ENCODE peak calls at places on chromosomes 7 and 10, in ten cellular contexts. One of them, this sample, is unnamed.

GRCh38 chr10:78053201-78053868 is 19.7 kb downstream of the RPS24 start:
- DNase-seq in HepG2: no peak
- DNase-seq in tibial artery: no peak
- DNase-seq in Peyer's patch: no peak
- DNase-seq in heart left ventricle: no peak
- DNase-seq in CD8-positive, alpha-beta T cell: no peak
- DNase-seq in lung: no peak
- DNase-seq in psoas muscle: no peak
- DNase-seq in HCT116: no peak
- DNase-seq in left lung: no peak
- DNase-seq in this sample: no peak

GRCh38 chr7:119482209-119482608 is 790.8 kb upstream of the KCND2 start:
- DNase-seq in left lung: no peak
- DNase-seq in Peyer's patch: no peak
- DNase-seq in HepG2: peak; percentile 32
- DNase-seq in CD8-positive, alpha-beta T cell: no peak
- DNase-seq in psoas muscle: no peak
- DNase-seq in HCT116: peak; percentile 43
- DNase-seq in lung: no peak
- DNase-seq in tibial artery: no peak
- DNase-seq in heart left ventricle: no peak
- DNase-seq in this sample: peak; percentile 8

GRCh38 chr10:47107226-47107625 is 192.8 kb upstream of the GDF10 start:
- DNase-seq in HCT116: no peak
- DNase-seq in left lung: no peak
- DNase-seq in psoas muscle: no peak
- DNase-seq in CD8-positive, alpha-beta T cell: no peak
- DNase-seq in tibial artery: no peak
- DNase-seq in lung: peak; percentile 27
- DNase-seq in Peyer's patch: no peak
- DNase-seq in heart left ventricle: no peak
- DNase-seq in HepG2: no peak
- DNase-seq in this sample: no peak

GRCh38 chr10:29828978-29829377 is 194.2 kb upstream of the SVIL start:
- DNase-seq in CD8-positive, alpha-beta T cell: no peak
- DNase-seq in tibial artery: no peak
- DNase-seq in heart left ventricle: no peak
- DNase-seq in HCT116: no peak
- DNase-seq in left lung: no peak
- DNase-seq in Peyer's patch: no peak
- DNase-seq in lung: no peak
- DNase-seq in psoas muscle: no peak
- DNase-seq in HepG2: no peak
- DNase-seq in this sample: no peak

GRCh38 chr7:110309941-110310340 is 781.0 kb upstream of the LRRN3 start:
- DNase-seq in HCT116: no peak
- DNase-seq in Peyer's patch: no peak
- DNase-seq in lung: no peak
- DNase-seq in psoas muscle: no peak
- DNase-seq in heart left ventricle: no peak
- DNase-seq in tibial artery: no peak
- DNase-seq in HepG2: no peak
- DNase-seq in CD8-positive, alpha-beta T cell: no peak
- DNase-seq in left lung: no peak
- DNase-seq in this sample: no peak

GRCh38 chr7:92740713-92741126 is 95.7 kb downstream of the CDK6 start:
- DNase-seq in CD8-positive, alpha-beta T cell: no peak
- DNase-seq in tibial artery: no peak
- DNase-seq in psoas muscle: no peak
- DNase-seq in Peyer's patch: no peak
- DNase-seq in lung: no peak
- DNase-seq in HCT116: no peak
- DNase-seq in HepG2: no peak
- DNase-seq in heart left ventricle: no peak
- DNase-seq in left lung: no peak
- DNase-seq in this sample: peak; percentile 54

GRCh38 chr10:101214446-101215396 is 14.5 kb downstream of the LBX1 start:
- DNase-seq in HepG2: peak; percentile 50
- DNase-seq in heart left ventricle: peak; percentile 65
- DNase-seq in psoas muscle: peak; percentile 66
- DNase-seq in Peyer's patch: peak; percentile 73
- DNase-seq in tibial artery: no peak
- DNase-seq in left lung: peak; percentile 86
- DNase-seq in lung: peak; percentile 48
- DNase-seq in HCT116: peak; percentile 66
- DNase-seq in CD8-positive, alpha-beta T cell: peak; percentile 61
- DNase-seq in this sample: peak; percentile 49

GRCh38 chr7:50782376-50783208 is at the start of gene GRB10:
- DNase-seq in CD8-positive, alpha-beta T cell: no peak
- DNase-seq in heart left ventricle: peak; percentile 45
- DNase-seq in HCT116: no peak
- DNase-seq in HepG2: no peak
- DNase-seq in tibial artery: peak; percentile 72
- DNase-seq in Peyer's patch: peak; percentile 58
- DNase-seq in lung: no peak
- DNase-seq in left lung: peak; percentile 86
- DNase-seq in psoas muscle: peak; percentile 55
- DNase-seq in this sample: peak; percentile 50

GRCh38 chr10:43262902-43263466 is 3.9 kb downstream of the RASGEF1A start:
- DNase-seq in CD8-positive, alpha-beta T cell: no peak
- DNase-seq in Peyer's patch: no peak
- DNase-seq in left lung: peak; percentile 64
- DNase-seq in psoas muscle: no peak
- DNase-seq in lung: no peak
- DNase-seq in HCT116: no peak
- DNase-seq in tibial artery: no peak
- DNase-seq in heart left ventricle: no peak
- DNase-seq in HepG2: no peak
- DNase-seq in this sample: no peak

GRCh38 chr10:3395487-3395886 is 222.9 kb upstream of the PITRM1 start:
- DNase-seq in left lung: no peak
- DNase-seq in HepG2: no peak
- DNase-seq in tibial artery: no peak
- DNase-seq in psoas muscle: no peak
- DNase-seq in Peyer's patch: no peak
- DNase-seq in heart left ventricle: no peak
- DNase-seq in HCT116: no peak
- DNase-seq in CD8-positive, alpha-beta T cell: no peak
- DNase-seq in lung: no peak
- DNase-seq in this sample: no peak

GRCh38 chr10:98253499-98253898 is 14.5 kb downstream of the LOXL4 start:
- DNase-seq in Peyer's patch: no peak
- DNase-seq in left lung: no peak
- DNase-seq in CD8-positive, alpha-beta T cell: no peak
- DNase-seq in heart left ventricle: no peak
- DNase-seq in psoas muscle: no peak
- DNase-seq in tibial artery: no peak
- DNase-seq in HepG2: no peak
- DNase-seq in lung: peak; percentile 26
- DNase-seq in HCT116: no peak
- DNase-seq in this sample: peak; percentile 97

GRCh38 chr7:51350195-51350896 is 33.7 kb upstream of the COBL start:
- DNase-seq in tibial artery: no peak
- DNase-seq in psoas muscle: no peak
- DNase-seq in heart left ventricle: no peak
- DNase-seq in left lung: no peak
- DNase-seq in HCT116: peak; percentile 51
- DNase-seq in CD8-positive, alpha-beta T cell: no peak
- DNase-seq in HepG2: peak; percentile 33
- DNase-seq in Peyer's patch: no peak
- DNase-seq in lung: peak; percentile 34
- DNase-seq in this sample: no peak

GRCh38 chr10:48503293-48503911 is 101.5 kb downstream of the ARHGAP22 start:
- DNase-seq in tibial artery: peak; percentile 31
- DNase-seq in HCT116: no peak
- DNase-seq in psoas muscle: no peak
- DNase-seq in lung: no peak
- DNase-seq in HepG2: no peak
- DNase-seq in Peyer's patch: no peak
- DNase-seq in CD8-positive, alpha-beta T cell: no peak
- DNase-seq in left lung: no peak
- DNase-seq in heart left ventricle: no peak
- DNase-seq in this sample: peak; percentile 7

GRCh38 chr7:158541330-158542010 is 46.2 kb downstream of the PTPRN2 start:
- DNase-seq in HCT116: no peak
- DNase-seq in tibial artery: no peak
- DNase-seq in CD8-positive, alpha-beta T cell: no peak
- DNase-seq in left lung: no peak
- DNase-seq in Peyer's patch: no peak
- DNase-seq in HepG2: no peak
- DNase-seq in psoas muscle: no peak
- DNase-seq in lung: no peak
- DNase-seq in heart left ventricle: no peak
- DNase-seq in this sample: no peak

GRCh38 chr10:129622736-129623135 is 155.7 kb downstream of the MGMT start:
- DNase-seq in tibial artery: no peak
- DNase-seq in left lung: no peak
- DNase-seq in CD8-positive, alpha-beta T cell: no peak
- DNase-seq in lung: no peak
- DNase-seq in heart left ventricle: no peak
- DNase-seq in HCT116: no peak
- DNase-seq in psoas muscle: no peak
- DNase-seq in Peyer's patch: no peak
- DNase-seq in HepG2: no peak
- DNase-seq in this sample: no peak

GRCh38 chr10:129617768-129618167 is 150.7 kb downstream of the MGMT start:
- DNase-seq in heart left ventricle: no peak
- DNase-seq in psoas muscle: no peak
- DNase-seq in lung: no peak
- DNase-seq in HCT116: no peak
- DNase-seq in HepG2: no peak
- DNase-seq in Peyer's patch: no peak
- DNase-seq in left lung: no peak
- DNase-seq in CD8-positive, alpha-beta T cell: no peak
- DNase-seq in tibial artery: no peak
- DNase-seq in this sample: no peak

GRCh38 chr10:129624526-129624925 is 157.5 kb downstream of the MGMT start:
- DNase-seq in heart left ventricle: no peak
- DNase-seq in tibial artery: no peak
- DNase-seq in left lung: no peak
- DNase-seq in lung: no peak
- DNase-seq in HCT116: no peak
- DNase-seq in CD8-positive, alpha-beta T cell: no peak
- DNase-seq in Peyer's patch: no peak
- DNase-seq in HepG2: no peak
- DNase-seq in psoas muscle: no peak
- DNase-seq in this sample: no peak

GRCh38 chr10:129621062-129621461 is 154.0 kb downstream of the MGMT start:
- DNase-seq in psoas muscle: no peak
- DNase-seq in lung: no peak
- DNase-seq in Peyer's patch: no peak
- DNase-seq in left lung: no peak
- DNase-seq in CD8-positive, alpha-beta T cell: no peak
- DNase-seq in HepG2: no peak
- DNase-seq in HCT116: no peak
- DNase-seq in tibial artery: no peak
- DNase-seq in heart left ventricle: no peak
- DNase-seq in this sample: no peak

DNA sequence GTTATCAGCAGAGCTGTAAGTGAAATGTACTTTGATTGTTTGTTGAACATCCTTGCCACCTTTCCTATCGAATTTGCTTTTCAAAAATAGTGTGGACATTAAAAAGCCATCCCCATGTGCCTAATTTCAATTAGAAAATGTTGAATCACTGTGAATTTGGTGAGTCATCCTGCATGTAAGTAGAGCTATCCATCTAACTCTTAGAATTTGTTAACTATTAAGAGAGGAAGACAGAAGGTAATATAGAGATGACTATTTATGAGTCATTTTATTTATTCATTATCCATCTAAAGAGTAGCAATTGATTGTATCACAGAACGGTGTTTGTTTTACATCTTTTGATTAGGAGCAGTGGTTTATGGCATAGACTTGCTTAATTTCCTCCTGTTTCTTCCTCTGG is 154.7 kb downstream of the MGMT start:
- DNase-seq in CD8-positive, alpha-beta T cell: no peak
- DNase-seq in psoas muscle: no peak
- DNase-seq in lung: no peak
- DNase-seq in left lung: no peak
- DNase-seq in tibial artery: no peak
- DNase-seq in HepG2: no peak
- DNase-seq in HCT116: no peak
- DNase-seq in heart left ventricle: no peak
- DNase-seq in Peyer's patch: no peak
- DNase-seq in this sample: no peak
- TF ChIP-seq CTCF in CD8-positive, alpha-beta T cell: no peak
- TF ChIP-seq CTCF in psoas muscle: no peak
- TF ChIP-seq CTCF in lung: no peak
- TF ChIP-seq CTCF in left lung: no peak
- TF ChIP-seq CTCF in tibial artery: no peak
- TF ChIP-seq CTCF in HepG2: no peak
- TF ChIP-seq CTCF in HCT116: no peak
- TF ChIP-seq CTCF in heart left ventricle: no peak
- TF ChIP-seq CTCF in Peyer's patch: no peak
- TF ChIP-seq CTCF in this sample: no peak

DNA sequence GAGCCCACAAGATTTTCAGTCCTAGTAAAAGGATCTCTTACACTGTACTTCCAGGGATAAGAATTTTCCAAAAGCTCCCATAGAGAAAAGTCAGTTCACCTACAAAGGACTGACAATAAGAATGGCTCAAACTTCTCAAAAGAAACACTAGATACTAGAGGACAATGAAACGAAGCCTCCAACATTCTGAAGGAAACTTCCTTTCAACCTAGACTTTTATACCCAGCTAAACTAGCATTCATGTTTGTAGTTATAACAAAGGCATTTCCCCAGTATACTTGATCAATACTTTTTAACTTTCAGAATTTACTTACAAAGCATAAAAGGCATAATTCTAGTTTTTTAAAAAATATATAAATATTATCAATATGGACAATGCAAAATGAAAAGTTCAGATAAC is 41.0 kb upstream of the DNAAF5 start:
- DNase-seq in heart left ventricle: no peak
- DNase-seq in Peyer's patch: no peak
- DNase-seq in lung: no peak
- DNase-seq in psoas muscle: no peak
- DNase-seq in HCT116: no peak
- DNase-seq in CD8-positive, alpha-beta T cell: no peak
- DNase-seq in HepG2: no peak
- DNase-seq in left lung: no peak
- DNase-seq in tibial artery: no peak
- DNase-seq in this sample: no peak
- H3K9me3 ChIP-seq in heart left ventricle: peaks cover 41% of the 10 kb centered on the region
- H3K9me3 ChIP-seq in Peyer's patch: peaks cover 6% of the 10 kb centered on the region
- H3K9me3 ChIP-seq in lung: peaks cover 6% of the 10 kb centered on the region
- H3K9me3 ChIP-seq in psoas muscle: peaks cover 27% of the 10 kb centered on the region
- H3K9me3 ChIP-seq in HCT116: peaks cover 22% of the 10 kb centered on the region
- H3K9me3 ChIP-seq in CD8-positive, alpha-beta T cell: no peaks in the 10 kb centered on the region
- H3K9me3 ChIP-seq in HepG2: peaks cover 24% of the 10 kb centered on the region
- H3K9me3 ChIP-seq in left lung: no peaks in the 10 kb centered on the region
- H3K9me3 ChIP-seq in tibial artery: peaks cover 11% of the 10 kb centered on the region
- H3K9me3 ChIP-seq in this sample: no peaks in the 10 kb centered on the region

GRCh38 chr10:120328647-120329046 is 128.4 kb upstream of the PLPP4 start:
- DNase-seq in tibial artery: no peak
- DNase-seq in HCT116: no peak
- DNase-seq in psoas muscle: no peak
- DNase-seq in left lung: no peak
- DNase-seq in HepG2: no peak
- DNase-seq in lung: no peak
- DNase-seq in Peyer's patch: no peak
- DNase-seq in heart left ventricle: no peak
- DNase-seq in CD8-positive, alpha-beta T cell: no peak
- DNase-seq in this sample: no peak
- TF ChIP-seq CTCF in tibial artery: no peak
- TF ChIP-seq CTCF in HCT116: no peak
- TF ChIP-seq CTCF in psoas muscle: no peak
- TF ChIP-seq CTCF in left lung: no peak
- TF ChIP-seq CTCF in HepG2: no peak
- TF ChIP-seq CTCF in lung: no peak
- TF ChIP-seq CTCF in Peyer's patch: no peak
- TF ChIP-seq CTCF in heart left ventricle: no peak
- TF ChIP-seq CTCF in CD8-positive, alpha-beta T cell: no peak
- TF ChIP-seq CTCF in this sample: no peak

GRCh38 chr7:47338031-47338430 is 243.9 kb downstream of the TNS3 start:
- DNase-seq in psoas muscle: no peak
- DNase-seq in tibial artery: no peak
- DNase-seq in left lung: no peak
- DNase-seq in heart left ventricle: no peak
- DNase-seq in CD8-positive, alpha-beta T cell: no peak
- DNase-seq in Peyer's patch: no peak
- DNase-seq in lung: no peak
- DNase-seq in HCT116: no peak
- DNase-seq in HepG2: no peak
- DNase-seq in this sample: no peak
- H3K9me3 ChIP-seq in psoas muscle: no peaks in the 10 kb centered on the region
- H3K9me3 ChIP-seq in tibial artery: no peaks in the 10 kb centered on the region
- H3K9me3 ChIP-seq in left lung: no peaks in the 10 kb centered on the region
- H3K9me3 ChIP-seq in heart left ventricle: peaks cover 8% of the 10 kb centered on the region
- H3K9me3 ChIP-seq in CD8-positive, alpha-beta T cell: no peaks in the 10 kb centered on the region
- H3K9me3 ChIP-seq in Peyer's patch: no peaks in the 10 kb centered on the region
- H3K9me3 ChIP-seq in lung: no peaks in the 10 kb centered on the region
- H3K9me3 ChIP-seq in HCT116: no peaks in the 10 kb centered on the region
- H3K9me3 ChIP-seq in HepG2: no peaks in the 10 kb centered on the region
- H3K9me3 ChIP-seq in this sample: no peaks in the 10 kb centered on the region